ENCODE peak calls at places on chromosomes 4 and X, in ten cellular contexts. R is left ventricle myocardium inferior; J is CD8-positive, alpha-beta memory T cell; F is pancreas; X is small intestine; M is Karpas-422; I is adipocyte; S is H7; Q is lower lobe of right lung; C is mesenchymal stem cell. V is an unnamed sample. For H3K36me3, the result is how much of the 10 kb centered on the place peaks cover.

GRCh38 chr4:157151711-157152110 is 68.8 kb upstream of the GRIA2 start:
- DNase-seq in R (no peak), J (no peak), F (no peak), X (no peak), M (no peak), I (peak), S (no peak), Q (no peak), C (no peak), V (no peak)

GRCh38 chrX:103376979-103377324 is 614 bp downstream of the BEX3 start:
- DNase-seq in R (no peak), J (no peak), F (no peak), X (no peak), M (no peak), I (peak), S (no peak), Q (no peak), C (peak), V (no peak)

GRCh38 chr4:140943486-140943885 is 187.3 kb upstream of the TBC1D9 start:
- DNase-seq in R (no peak), J (no peak), F (no peak), X (no peak), M (no peak), I (peak), S (no peak), Q (no peak), C (no peak), V (no peak)

GRCh38 chr4:108644237-108644636 is 6.2 kb upstream of the OSTC start:
- DNase-seq in R (no peak), J (no peak), F (no peak), X (no peak), M (no peak), I (peak), S (no peak), Q (no peak), C (peak), V (no peak)

GRCh38 chr4:112270643-112271484 is 14.8 kb downstream of the TIFA start:
- DNase-seq in R (no peak), J (no peak), F (no peak), X (no peak), M (no peak), I (peak), S (no peak), Q (no peak), C (peak), V (no peak)

GRCh38 chrX:123975180-123975579 is 13.7 kb downstream of the STAG2 start:
- DNase-seq in R (no peak), J (no peak), F (no peak), X (peak), M (no peak), I (peak), S (no peak), Q (no peak), C (no peak), V (no peak)

GRCh38 chrX:100413231-100413630 is 3.2 kb upstream of the PCDH19 start:
- DNase-seq in R (no peak), J (no peak), F (no peak), X (peak), M (peak), I (peak), S (peak), Q (no peak), C (peak), V (no peak)

GRCh38 chr4:84378277-84378838 is 120.7 kb downstream of the NKX6-1 start:
- DNase-seq in R (no peak), J (no peak), F (no peak), X (no peak), M (no peak), I (no peak), S (no peak), Q (no peak), C (no peak), V (no peak)

GRCh38 chr4:16007471-16008095 is 44.6 kb upstream of the FGFBP2 start:
- DNase-seq in R (no peak), J (no peak), F (no peak), X (no peak), M (no peak), I (no peak), S (no peak), Q (no peak), C (no peak), V (no peak)
- H3K36me3 ChIP-seq in R (under half), J (under half), F (under half), X (under half), M (under half), I (under half), S (under half), Q (under half), C (under half), V (under half)

DNA sequence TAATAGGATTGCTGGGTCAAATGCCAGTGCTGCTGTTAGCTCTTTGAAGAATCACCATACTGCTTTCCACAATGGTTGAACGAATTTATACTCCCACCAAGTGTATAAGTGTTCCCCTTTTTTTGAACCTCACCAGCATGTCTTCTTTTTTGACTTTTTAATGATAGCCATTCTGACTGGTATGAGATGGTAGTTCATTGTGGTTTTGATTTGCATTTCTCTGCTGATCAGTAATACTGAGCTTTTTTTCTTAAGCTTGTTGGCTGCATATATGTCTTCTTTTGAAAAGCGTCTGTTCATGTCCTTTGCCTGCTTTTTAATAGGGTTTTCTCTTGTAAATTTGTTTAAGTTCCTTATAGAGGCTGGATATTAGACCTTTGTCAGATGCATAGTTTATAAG is 14.8 kb downstream of the USP38 start:
- DNase-seq in R (no peak), J (no peak), F (no peak), X (no peak), M (no peak), I (no peak), S (no peak), Q (no peak), C (no peak), V (no peak)
- H3K36me3 ChIP-seq in R (half or more), J (under half), F (under half), X (under half), M (under half), I (half or more), S (under half), Q (half or more), C (under half), V (half or more)

GRCh38 chr4:183291070-183291469 is 29.0 kb downstream of the CLDN22 start:
- DNase-seq in R (no peak), J (no peak), F (no peak), X (no peak), M (no peak), I (no peak), S (no peak), Q (no peak), C (no peak), V (no peak)

GRCh38 chr4:183289688-183290087 is 30.4 kb downstream of the CLDN22 start:
- DNase-seq in R (no peak), J (no peak), F (no peak), X (no peak), M (no peak), I (no peak), S (peak), Q (no peak), C (no peak), V (no peak)

GRCh38 chr4:183287677-183288076 is 32.4 kb downstream of the CLDN22 start:
- DNase-seq in R (no peak), J (no peak), F (no peak), X (peak), M (no peak), I (no peak), S (no peak), Q (no peak), C (no peak), V (no peak)

GRCh38 chr4:183287309-183287659 is 32.8 kb downstream of the CLDN22 start:
- DNase-seq in R (no peak), J (no peak), F (no peak), X (peak), M (no peak), I (no peak), S (no peak), Q (no peak), C (no peak), V (no peak)

DNA sequence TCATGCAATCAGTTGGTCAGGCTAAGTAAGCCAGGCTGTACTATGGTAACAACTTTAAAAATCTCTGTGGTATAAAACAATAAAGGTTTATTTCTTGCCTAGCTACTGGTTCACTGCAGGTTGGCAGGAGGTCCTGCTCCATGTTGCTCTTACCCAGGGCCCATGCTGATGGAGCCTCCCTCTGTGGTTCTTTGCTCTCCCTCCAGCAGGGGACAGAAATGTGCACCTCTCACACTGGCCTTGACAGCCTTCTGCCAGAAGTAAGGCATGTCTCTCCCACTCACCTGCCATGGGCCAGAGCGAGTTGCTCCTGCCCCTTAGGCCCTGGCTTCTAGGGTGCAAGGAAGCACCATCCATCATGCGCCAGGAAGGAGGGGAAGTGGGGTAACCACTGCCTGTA is 31.1 kb downstream of the CLDN22 start:
- DNase-seq in R (no peak), J (no peak), F (no peak), X (no peak), M (no peak), I (no peak), S (no peak), Q (no peak), C (no peak), V (no peak)
- H3K36me3 ChIP-seq in R (half or more), J (under half), F (under half), X (under half), M (under half), I (under half), S (under half), Q (half or more), C (under half), V (under half)

GRCh38 chrX:13427441-13428054 is 107.7 kb upstream of the ATXN3L start:
- DNase-seq in R (no peak), J (no peak), F (no peak), X (no peak), M (no peak), I (no peak), S (peak), Q (no peak), C (no peak), V (no peak)

GRCh38 chrX:13430136-13430827 is 110.4 kb upstream of the ATXN3L start:
- DNase-seq in R (no peak), J (no peak), F (no peak), X (no peak), M (no peak), I (no peak), S (no peak), Q (no peak), C (no peak), V (no peak)

GRCh38 chrX:13432376-13432775 is 112.5 kb upstream of the ATXN3L start:
- DNase-seq in R (no peak), J (no peak), F (no peak), X (no peak), M (no peak), I (peak), S (no peak), Q (no peak), C (peak), V (no peak)

GRCh38 chrX:13432776-13433605 is 113.1 kb upstream of the ATXN3L start:
- DNase-seq in R (no peak), J (no peak), F (no peak), X (no peak), M (no peak), I (peak), S (no peak), Q (no peak), C (peak), V (no peak)

DNA sequence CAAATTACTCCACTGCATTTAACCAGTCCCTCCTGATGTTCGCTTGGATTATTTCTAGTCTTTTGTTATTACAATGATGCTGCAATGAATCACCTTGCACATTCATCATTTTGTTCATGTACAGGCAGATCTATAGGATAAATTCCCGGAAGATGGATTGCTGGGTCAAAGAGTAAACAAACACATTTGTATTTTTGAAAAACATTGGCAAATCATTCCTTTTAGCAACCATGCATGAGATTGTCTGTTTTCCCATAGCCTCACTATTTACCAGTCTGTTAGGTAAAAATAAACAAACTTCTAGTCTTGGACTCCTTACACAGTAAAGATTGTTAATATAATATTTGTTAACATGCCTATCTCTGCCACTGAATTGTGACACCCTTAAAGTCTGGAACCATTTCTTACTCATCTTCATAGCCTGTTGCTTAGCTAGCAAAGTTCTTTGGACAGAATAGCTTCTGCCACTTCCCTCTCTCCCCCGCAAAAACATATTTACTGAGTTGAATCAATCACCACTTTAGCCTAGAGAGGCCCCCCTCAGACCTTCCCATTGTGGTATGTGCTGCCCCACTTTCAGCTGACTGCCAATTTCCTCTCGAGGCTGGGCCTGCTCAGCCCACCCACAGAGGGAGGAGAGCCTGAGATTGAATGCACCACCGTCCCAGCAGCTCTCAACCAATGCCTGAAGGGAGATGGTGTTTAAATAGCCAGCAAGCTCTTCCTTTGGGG is 108.4 kb upstream of the ATXN3L start:
- DNase-seq in R (no peak), J (peak), F (no peak), X (no peak), M (no peak), I (peak), S (peak), Q (no peak), C (peak), V (no peak)
- H3K36me3 ChIP-seq in R (under half), J (under half), F (under half), X (under half), M (under half), I (under half), S (under half), Q (under half), C (under half), V (under half)

GRCh38 chr4:3518511-3518880 is 13.7 kb downstream of the LRPAP1 start:
- DNase-seq in R (peak), J (no peak), F (peak), X (no peak), M (no peak), I (no peak), S (no peak), Q (peak), C (no peak), V (peak)
- H3K36me3 ChIP-seq in R (half or more), J (under half), F (half or more), X (half or more), M (under half), I (half or more), S (under half), Q (half or more), C (half or more), V (half or more)

GRCh38 chrX:10453945-10454344 is 166.4 kb downstream of the MID1 start:
- DNase-seq in R (no peak), J (no peak), F (no peak), X (no peak), M (no peak), I (no peak), S (no peak), Q (no peak), C (no peak), V (no peak)

GRCh38 chrX:10457092-10457491 is 163.3 kb downstream of the MID1 start:
- DNase-seq in R (no peak), J (no peak), F (no peak), X (no peak), M (no peak), I (peak), S (no peak), Q (no peak), C (no peak), V (no peak)
- H3K36me3 ChIP-seq in R (under half), J (under half), F (under half), X (under half), M (under half), I (under half), S (under half), Q (under half), C (under half), V (under half)

GRCh38 chr4:6066191-6066590 is 48.0 kb upstream of the C4orf50 start:
- DNase-seq in R (no peak), J (no peak), F (no peak), X (no peak), M (no peak), I (no peak), S (no peak), Q (no peak), C (no peak), V (no peak)

GRCh38 chr4:6065166-6065565 is 46.9 kb upstream of the C4orf50 start:
- DNase-seq in R (no peak), J (no peak), F (no peak), X (no peak), M (no peak), I (no peak), S (no peak), Q (no peak), C (no peak), V (no peak)

GRCh38 chr4:6063684-6064083 is 45.5 kb upstream of the C4orf50 start:
- DNase-seq in R (no peak), J (no peak), F (no peak), X (no peak), M (no peak), I (no peak), S (no peak), Q (no peak), C (no peak), V (no peak)

GRCh38 chr4:6062133-6062532 is 43.9 kb upstream of the C4orf50 start:
- DNase-seq in R (no peak), J (no peak), F (no peak), X (no peak), M (no peak), I (no peak), S (no peak), Q (no peak), C (no peak), V (no peak)

DNA sequence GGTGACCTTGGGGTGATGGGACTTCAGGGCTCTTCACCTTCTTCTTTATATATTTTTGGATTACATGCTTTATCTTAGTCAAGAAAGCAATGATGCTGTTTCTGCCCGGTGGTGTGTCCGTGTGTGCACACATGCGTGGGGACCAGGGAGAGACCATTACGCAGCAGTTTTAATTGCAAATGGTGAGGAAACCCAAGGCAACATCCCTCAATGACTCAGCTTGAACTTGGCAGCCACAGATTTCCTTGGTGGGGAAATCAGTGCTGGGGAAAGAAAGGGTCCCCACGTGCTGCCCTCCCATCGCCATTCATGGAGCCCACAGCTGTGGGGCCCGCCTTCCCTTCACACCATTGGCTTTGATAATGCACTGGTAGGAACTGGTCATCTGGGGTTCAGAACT is 46.2 kb upstream of the C4orf50 start:
- DNase-seq in R (no peak), J (no peak), F (no peak), X (no peak), M (no peak), I (no peak), S (no peak), Q (no peak), C (no peak), V (no peak)
- H3K36me3 ChIP-seq in R (under half), J (under half), F (under half), X (under half), M (under half), I (under half), S (under half), Q (under half), C (under half), V (under half)

V was measured in RWPE2.